ENCODE peak calls at places on chromosomes 13 and 19, in five cellular contexts. One of them, this sample, is unnamed.

GRCh38 chr19:5016268-5016667 is 47.4 kb downstream of the KDM4B start:
- DNase-seq in body of pancreas: no peak
- DNase-seq in BJ: no peak
- DNase-seq in MM.1S: no peak
- DNase-seq in left ventricle myocardium inferior: no peak
- DNase-seq in this sample: no peak

GRCh38 chr19:11420429-11420893 is 1.3 kb upstream of the RGL3 start:
- DNase-seq in body of pancreas: peak
- DNase-seq in BJ: no peak
- DNase-seq in MM.1S: no peak
- DNase-seq in left ventricle myocardium inferior: peak
- DNase-seq in this sample: no peak

GRCh38 chr19:58311345-58311744 is 6.2 kb downstream of the ERVK3-1 start:
- DNase-seq in body of pancreas: no peak
- DNase-seq in BJ: no peak
- DNase-seq in MM.1S: no peak
- DNase-seq in left ventricle myocardium inferior: no peak
- DNase-seq in this sample: no peak

GRCh38 chr13:100837611-100838010 is 163.0 kb upstream of the TMTC4 start:
- DNase-seq in body of pancreas: no peak
- DNase-seq in BJ: no peak
- DNase-seq in MM.1S: no peak
- DNase-seq in left ventricle myocardium inferior: no peak
- DNase-seq in this sample: no peak

GRCh38 chr19:36051236-36051635 is 2.8 kb downstream of the THAP8 start:
- DNase-seq in body of pancreas: no peak
- DNase-seq in BJ: no peak
- DNase-seq in MM.1S: no peak
- DNase-seq in left ventricle myocardium inferior: no peak
- DNase-seq in this sample: peak

GRCh38 chr19:13132471-13133166 is 14.6 kb downstream of the NACC1 start:
- DNase-seq in body of pancreas: no peak
- DNase-seq in BJ: no peak
- DNase-seq in MM.1S: no peak
- DNase-seq in left ventricle myocardium inferior: no peak
- DNase-seq in this sample: no peak

GRCh38 chr13:26721251-26721939 is 39.2 kb downstream of the GPR12 start:
- DNase-seq in body of pancreas: no peak
- DNase-seq in BJ: no peak
- DNase-seq in MM.1S: no peak
- DNase-seq in left ventricle myocardium inferior: no peak
- DNase-seq in this sample: no peak

GRCh38 chr19:43618921-43619261 is 538 bp downstream of the ZNF428 start:
- DNase-seq in body of pancreas: no peak
- DNase-seq in BJ: no peak
- DNase-seq in MM.1S: peak
- DNase-seq in left ventricle myocardium inferior: no peak
- DNase-seq in this sample: no peak

GRCh38 chr13:49346460-49346859 is 97.4 kb downstream of the CAB39L start:
- DNase-seq in body of pancreas: no peak
- DNase-seq in BJ: no peak
- DNase-seq in MM.1S: no peak
- DNase-seq in left ventricle myocardium inferior: no peak
- DNase-seq in this sample: no peak

GRCh38 chr13:98415326-98416070 is 161.4 kb downstream of the STK24 start:
- DNase-seq in body of pancreas: no peak
- DNase-seq in BJ: no peak
- DNase-seq in MM.1S: no peak
- DNase-seq in left ventricle myocardium inferior: no peak
- DNase-seq in this sample: no peak

GRCh38 chr19:47615714-47616113 is 6.8 kb downstream of the BICRA start:
- DNase-seq in body of pancreas: no peak
- DNase-seq in BJ: no peak
- DNase-seq in MM.1S: no peak
- DNase-seq in left ventricle myocardium inferior: no peak
- DNase-seq in this sample: no peak

GRCh38 chr13:88281846-88282245 is 610.7 kb downstream of the SLITRK5 start:
- DNase-seq in body of pancreas: no peak
- DNase-seq in BJ: no peak
- DNase-seq in MM.1S: no peak
- DNase-seq in left ventricle myocardium inferior: no peak
- DNase-seq in this sample: no peak

GRCh38 chr19:18853755-18854427 is 22.1 kb downstream of the UPF1 start:
- DNase-seq in body of pancreas: no peak
- DNase-seq in BJ: no peak
- DNase-seq in MM.1S: no peak
- DNase-seq in left ventricle myocardium inferior: no peak
- DNase-seq in this sample: no peak

GRCh38 chr19:5200844-5201243 is 139.8 kb downstream of the PTPRS start:
- DNase-seq in body of pancreas: no peak
- DNase-seq in BJ: no peak
- DNase-seq in MM.1S: no peak
- DNase-seq in left ventricle myocardium inferior: no peak
- DNase-seq in this sample: no peak

GRCh38 chr13:30892966-30893365 is 13.1 kb upstream of the MEDAG start:
- DNase-seq in body of pancreas: peak
- DNase-seq in BJ: no peak
- DNase-seq in MM.1S: no peak
- DNase-seq in left ventricle myocardium inferior: no peak
- DNase-seq in this sample: peak

GRCh38 chr19:4288091-4288777 is 9.2 kb downstream of the SHD start:
- DNase-seq in body of pancreas: no peak
- DNase-seq in BJ: no peak
- DNase-seq in MM.1S: no peak
- DNase-seq in left ventricle myocardium inferior: no peak
- DNase-seq in this sample: peak

GRCh38 chr19:55487884-55488687 is at the start of gene SSC5D:
- DNase-seq in body of pancreas: no peak
- DNase-seq in BJ: no peak
- DNase-seq in MM.1S: no peak
- DNase-seq in left ventricle myocardium inferior: no peak
- DNase-seq in this sample: no peak

GRCh38 chr13:103948477-103948876 is 882.3 kb upstream of the SLC10A2 start:
- DNase-seq in body of pancreas: no peak
- DNase-seq in BJ: no peak
- DNase-seq in MM.1S: no peak
- DNase-seq in left ventricle myocardium inferior: no peak
- DNase-seq in this sample: no peak

GRCh38 chr19:46601318-46602224 is at the start of gene CALM3:
- DNase-seq in body of pancreas: no peak
- DNase-seq in BJ: no peak
- DNase-seq in MM.1S: no peak
- DNase-seq in left ventricle myocardium inferior: no peak
- DNase-seq in this sample: no peak

GRCh38 chr13:29484236-29484635 is 111.3 kb downstream of the SLC7A1 start:
- DNase-seq in body of pancreas: no peak
- DNase-seq in BJ: no peak
- DNase-seq in MM.1S: no peak
- DNase-seq in left ventricle myocardium inferior: no peak
- DNase-seq in this sample: no peak

GRCh38 chr19:13979224-13979623 is 26.9 kb downstream of the RFX1 start:
- DNase-seq in body of pancreas: no peak
- DNase-seq in BJ: no peak
- DNase-seq in MM.1S: no peak
- DNase-seq in left ventricle myocardium inferior: no peak
- DNase-seq in this sample: no peak

GRCh38 chr19:21358768-21359451 is at the start of gene ZNF738:
- DNase-seq in body of pancreas: peak
- DNase-seq in BJ: peak
- DNase-seq in MM.1S: peak
- DNase-seq in left ventricle myocardium inferior: peak
- DNase-seq in this sample: peak

GRCh38 chr13:106580551-106580950 is 12.6 kb upstream of the ARGLU1 start:
- DNase-seq in body of pancreas: no peak
- DNase-seq in BJ: no peak
- DNase-seq in MM.1S: no peak
- DNase-seq in left ventricle myocardium inferior: no peak
- DNase-seq in this sample: no peak

GRCh38 chr13:24738366-24738847 is 25.6 kb upstream of the RNF17 start:
- DNase-seq in body of pancreas: no peak
- DNase-seq in BJ: no peak
- DNase-seq in MM.1S: no peak
- DNase-seq in left ventricle myocardium inferior: no peak
- DNase-seq in this sample: no peak

GRCh38 chr13:62130016-62130970 is 714.6 kb upstream of the PCDH20 start:
- DNase-seq in body of pancreas: no peak
- DNase-seq in BJ: no peak
- DNase-seq in MM.1S: no peak
- DNase-seq in left ventricle myocardium inferior: no peak
- DNase-seq in this sample: no peak

GRCh38 chr19:18814063-18814462 is 17.7 kb upstream of the UPF1 start:
- DNase-seq in body of pancreas: no peak
- DNase-seq in BJ: no peak
- DNase-seq in MM.1S: no peak
- DNase-seq in left ventricle myocardium inferior: no peak
- DNase-seq in this sample: no peak

GRCh38 chr19:12994701-12995595 is at the start of gene NFIX:
- DNase-seq in body of pancreas: peak
- DNase-seq in BJ: no peak
- DNase-seq in MM.1S: peak
- DNase-seq in left ventricle myocardium inferior: peak
- DNase-seq in this sample: peak

GRCh38 chr19:6551607-6552450 is 21.0 kb downstream of the TNFSF9 start:
- DNase-seq in body of pancreas: no peak
- DNase-seq in BJ: no peak
- DNase-seq in MM.1S: no peak
- DNase-seq in left ventricle myocardium inferior: no peak
- DNase-seq in this sample: no peak

GRCh38 chr13:25248071-25248470 is 39.2 kb downstream of the MTMR6 start:
- DNase-seq in body of pancreas: no peak
- DNase-seq in BJ: no peak
- DNase-seq in MM.1S: no peak
- DNase-seq in left ventricle myocardium inferior: no peak
- DNase-seq in this sample: no peak

GRCh38 chr19:7874857-7875393 is 735 bp upstream of the PRR36 start:
- DNase-seq in body of pancreas: no peak
- DNase-seq in BJ: no peak
- DNase-seq in MM.1S: no peak
- DNase-seq in left ventricle myocardium inferior: no peak
- DNase-seq in this sample: no peak
- TF ChIP-seq CTCF in body of pancreas: no peak
- TF ChIP-seq CTCF in BJ: no peak
- TF ChIP-seq CTCF in MM.1S: no peak
- TF ChIP-seq CTCF in left ventricle myocardium inferior: no peak
- TF ChIP-seq CTCF in this sample: no peak

GRCh38 chr19:3253270-3253669 is 28.8 kb downstream of the CELF5 start:
- DNase-seq in body of pancreas: no peak
- DNase-seq in BJ: no peak
- DNase-seq in MM.1S: no peak
- DNase-seq in left ventricle myocardium inferior: no peak
- DNase-seq in this sample: no peak
- TF ChIP-seq CTCF in body of pancreas: no peak
- TF ChIP-seq CTCF in BJ: no peak
- TF ChIP-seq CTCF in MM.1S: no peak
- TF ChIP-seq CTCF in left ventricle myocardium inferior: no peak
- TF ChIP-seq CTCF in this sample: no peak

DNA sequence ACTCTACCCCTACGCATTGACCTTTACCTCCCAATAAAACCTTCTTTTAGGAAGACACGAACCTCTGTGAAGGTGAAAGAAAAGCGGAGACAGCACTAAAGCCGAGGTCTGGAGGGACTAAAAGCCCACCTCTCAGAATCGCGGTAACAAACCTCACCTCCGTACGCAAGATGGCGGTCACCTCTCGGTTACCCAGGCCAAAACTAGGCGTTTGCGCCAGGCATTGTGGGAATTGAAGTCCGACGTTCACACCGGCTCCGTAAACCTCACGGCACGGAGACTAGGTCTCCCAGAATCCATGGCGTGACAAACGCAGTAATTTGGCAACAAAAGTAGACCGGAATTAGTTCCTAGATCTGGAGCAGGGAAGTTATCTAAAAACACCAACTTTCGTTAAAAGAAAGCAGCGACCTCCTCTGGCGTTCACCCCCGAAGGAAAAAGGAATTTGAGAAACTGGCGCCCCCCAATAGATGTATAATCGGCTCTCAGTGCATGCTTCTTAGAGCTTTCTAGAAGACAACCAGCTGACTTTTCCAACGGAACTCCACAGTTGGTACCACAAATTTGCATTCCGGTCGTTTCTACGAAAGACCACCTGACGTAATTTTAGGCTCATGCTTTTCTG is at the start of gene N4BP2L2:
- DNase-seq in body of pancreas: peak
- DNase-seq in BJ: peak
- DNase-seq in MM.1S: peak
- DNase-seq in left ventricle myocardium inferior: peak
- DNase-seq in this sample: peak
- TF ChIP-seq CTCF in body of pancreas: peak
- TF ChIP-seq CTCF in BJ: peak
- TF ChIP-seq CTCF in MM.1S: peak
- TF ChIP-seq CTCF in left ventricle myocardium inferior: peak
- TF ChIP-seq CTCF in this sample: no peak

DNA sequence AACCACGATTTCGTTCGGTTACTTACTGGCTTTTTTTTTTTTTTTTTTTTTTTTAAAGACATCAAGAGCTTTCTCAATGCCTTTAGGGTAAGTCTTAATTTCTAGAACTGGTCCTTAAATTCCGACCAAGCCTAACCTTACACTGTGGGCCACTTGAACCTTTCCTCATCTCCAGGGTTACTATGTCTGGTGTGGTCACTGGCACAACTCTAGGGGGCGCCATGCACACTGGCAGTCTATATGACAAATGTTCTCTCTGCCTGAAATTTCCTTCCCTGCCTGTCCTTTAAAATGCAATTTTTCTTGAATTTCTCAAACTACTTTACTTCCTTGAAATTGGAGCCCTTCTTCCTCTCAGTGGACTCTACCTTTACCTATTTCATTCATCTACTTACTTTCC is 227.4 kb downstream of the KLF5 start:
- DNase-seq in body of pancreas: no peak
- DNase-seq in BJ: no peak
- DNase-seq in MM.1S: no peak
- DNase-seq in left ventricle myocardium inferior: no peak
- DNase-seq in this sample: no peak
- TF ChIP-seq CTCF in body of pancreas: no peak
- TF ChIP-seq CTCF in BJ: no peak
- TF ChIP-seq CTCF in MM.1S: no peak
- TF ChIP-seq CTCF in left ventricle myocardium inferior: no peak
- TF ChIP-seq CTCF in this sample: no peak

GRCh38 chr13:102399791-102400618 is 1.8 kb downstream of the FGF14 start:
- DNase-seq in body of pancreas: peak
- DNase-seq in BJ: no peak
- DNase-seq in MM.1S: peak
- DNase-seq in left ventricle myocardium inferior: peak
- DNase-seq in this sample: no peak

GRCh38 chr13:102392810-102393209 is 9.0 kb downstream of the FGF14 start:
- DNase-seq in body of pancreas: no peak
- DNase-seq in BJ: no peak
- DNase-seq in MM.1S: no peak
- DNase-seq in left ventricle myocardium inferior: no peak
- DNase-seq in this sample: no peak

GRCh38 chr13:102395939-102396338 is 5.9 kb downstream of the FGF14 start:
- DNase-seq in body of pancreas: no peak
- DNase-seq in BJ: no peak
- DNase-seq in MM.1S: no peak
- DNase-seq in left ventricle myocardium inferior: no peak
- DNase-seq in this sample: no peak

GRCh38 chr13:102395174-102395573 is 6.7 kb downstream of the FGF14 start:
- DNase-seq in body of pancreas: no peak
- DNase-seq in BJ: no peak
- DNase-seq in MM.1S: no peak
- DNase-seq in left ventricle myocardium inferior: no peak
- DNase-seq in this sample: no peak

GRCh38 chr13:102394158-102395053 is 7.4 kb downstream of the FGF14 start:
- DNase-seq in body of pancreas: peak
- DNase-seq in BJ: peak
- DNase-seq in MM.1S: peak
- DNase-seq in left ventricle myocardium inferior: peak
- DNase-seq in this sample: no peak
- TF ChIP-seq CTCF in body of pancreas: peak
- TF ChIP-seq CTCF in BJ: peak
- TF ChIP-seq CTCF in MM.1S: peak
- TF ChIP-seq CTCF in left ventricle myocardium inferior: peak
- TF ChIP-seq CTCF in this sample: no peak